ENCODE peak calls at places on chromosomes 12 and 14, in seven cellular contexts. N is OCI-LY7, Y is stomach, T is thoracic aorta, J is HCT116, I is keratinocyte, M is pancreas. A is an unnamed sample.

GRCh38 chr12:80912906-80913769 is 24.6 kb downstream of the LIN7A start:
- DNase-seq in M (no peak), N (no peak), Y (no peak), I (no peak), T (no peak), J (no peak), A (no peak)

GRCh38 chr12:111437816-111438454 is 32.2 kb downstream of the SH2B3 start:
- DNase-seq in J (no peak), N (no peak), T (no peak), M (no peak), Y (no peak), I (peak; percentile 56), A (no peak)

GRCh38 chr12:109703684-109704083 is 9.9 kb upstream of the FAM222A start:
- DNase-seq in I (no peak), Y (no peak), T (no peak), M (no peak), J (no peak), N (no peak), A (no peak)

GRCh38 chr12:50567926-50568325 is 63.1 kb downstream of the DIP2B start:
- DNase-seq in Y (no peak), N (no peak), T (no peak), M (no peak), J (no peak), I (no peak), A (no peak)

GRCh38 chr12:55724226-55724939 is 4.2 kb downstream of the RDH5 start:
- DNase-seq in M (peak; percentile 63), N (peak; percentile 78), J (no peak), Y (peak; percentile 76), I (no peak), T (no peak), A (peak; percentile 77)

GRCh38 chr12:94832780-94833760 is 170.4 kb downstream of the NDUFA12 start:
- DNase-seq in T (no peak), J (no peak), Y (no peak), N (no peak), M (no peak), I (no peak), A (no peak)

GRCh38 chr14:98769326-98769725 is 502.7 kb downstream of the BCL11B start:
- DNase-seq in N (no peak), Y (no peak), M (no peak), J (no peak), T (no peak), I (no peak), A (no peak)

GRCh38 chr12:51907864-51908425 is 641 bp downstream of the ACVRL1 start:
- DNase-seq in J (no peak), M (no peak), T (no peak), I (no peak), Y (no peak), N (no peak), A (no peak)

GRCh38 chr14:72457641-72458040 is 436.3 kb downstream of the DPF3 start:
- DNase-seq in J (no peak), I (no peak), M (no peak), N (no peak), T (no peak), Y (no peak), A (no peak)

GRCh38 chr14:69059658-69060648 is 80.9 kb upstream of the ACTN1 start:
- DNase-seq in Y (no peak), T (no peak), N (no peak), M (no peak), J (no peak), I (no peak), A (no peak)

GRCh38 chr14:103151270-103151933 is 28.1 kb downstream of the TNFAIP2 start:
- DNase-seq in M (no peak), I (no peak), Y (no peak), N (no peak), T (no peak), J (no peak), A (no peak)

GRCh38 chr12:87820524-87821194 is 208.5 kb downstream of the C12orf50 start:
- DNase-seq in I (peak; percentile 9), Y (no peak), M (no peak), T (no peak), N (no peak), J (peak; percentile 64), A (no peak)

GRCh38 chr12:116864371-116865160 is 16.7 kb downstream of the HRK start:
- DNase-seq in Y (no peak), N (no peak), M (no peak), J (no peak), I (no peak), T (no peak), A (no peak)

GRCh38 chr12:9252256-9252655 is 44.1 kb upstream of the PZP start:
- DNase-seq in I (no peak), M (no peak), N (no peak), T (no peak), Y (no peak), J (no peak), A (no peak)

GRCh38 chr14:93019367-93019843 is 96.3 kb downstream of the ITPK1 start:
- DNase-seq in Y (peak; percentile 69), I (no peak), T (no peak), J (no peak), N (no peak), M (no peak), A (no peak)

GRCh38 chr14:58979325-58979724 is 209.1 kb upstream of the DAAM1 start:
- DNase-seq in J (no peak), I (no peak), Y (no peak), T (no peak), M (no peak), N (no peak), A (no peak)

GRCh38 chr14:51368721-51369163 is 128.7 kb downstream of the TMX1 start:
- DNase-seq in Y (no peak), T (no peak), I (no peak), M (no peak), J (no peak), N (no peak), A (no peak)

GRCh38 chr12:31016057-31016456 is 57.6 kb upstream of the DDX11 start:
- DNase-seq in J (no peak), I (no peak), T (no peak), N (no peak), Y (no peak), M (no peak), A (no peak)

GRCh38 chr12:62190921-62191746 is 69.1 kb upstream of the USP15 start:
- DNase-seq in I (no peak), Y (no peak), J (no peak), N (no peak), M (no peak), T (no peak), A (no peak)

GRCh38 chr12:112515868-112516267 is 97.1 kb downstream of the PTPN11 start:
- DNase-seq in T (no peak), N (no peak), Y (no peak), I (no peak), M (no peak), J (no peak), A (no peak)

GRCh38 chr12:15910864-15911696 is at the start of gene DERA:
- DNase-seq in M (peak; percentile 81), J (peak; percentile 28), N (peak; percentile 63), I (no peak), Y (peak; percentile 87), T (peak; percentile 47), A (peak; percentile 51)

DNA sequence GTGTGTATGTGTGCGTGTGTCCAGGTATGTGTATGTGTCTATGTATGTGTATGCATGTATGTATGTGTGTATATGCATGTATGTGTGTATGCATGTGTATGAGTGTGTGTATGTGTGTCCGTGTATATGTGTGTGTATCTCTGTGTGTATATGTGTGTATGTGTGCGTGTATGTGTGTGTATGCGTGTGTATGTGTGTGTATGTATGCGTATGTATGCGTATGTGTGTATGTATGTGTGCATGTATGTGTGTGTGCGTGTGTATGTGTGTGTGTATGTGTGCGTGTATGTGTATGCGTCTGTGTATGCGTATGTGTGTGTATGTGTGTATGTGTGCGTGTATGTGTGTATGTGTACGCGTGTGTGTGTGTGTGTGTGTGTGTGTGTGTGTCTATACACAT is 31.6 kb downstream of the CHST11 start:
- DNase-seq in N (no peak), Y (no peak), J (no peak), T (no peak), I (no peak), M (no peak), A (no peak)
- H3K36me3 ChIP-seq in N (peaks cover 5% of the 10 kb centered on the region), Y (no peaks in the 10 kb centered on the region), J (no peaks in the 10 kb centered on the region), T (no peaks in the 10 kb centered on the region), I (peaks cover 2% of the 10 kb centered on the region), M (no peaks in the 10 kb centered on the region), A (no peaks in the 10 kb centered on the region)

DNA sequence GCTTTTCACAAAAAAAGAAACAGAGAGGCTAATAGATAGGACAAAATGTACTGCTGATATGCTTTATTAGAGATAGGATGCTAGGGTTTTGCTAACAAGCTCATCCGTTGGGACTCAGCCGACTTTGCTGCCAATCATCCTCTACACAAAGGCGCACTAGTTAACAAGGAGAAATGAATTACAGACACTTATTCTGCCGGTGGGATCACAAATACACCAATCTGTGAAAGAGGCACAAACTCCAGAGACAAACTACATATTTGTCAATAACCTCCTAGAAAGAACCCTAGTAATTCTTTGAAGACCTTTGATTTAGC is 285.4 kb upstream of the G2E3 start:
- DNase-seq in M (no peak), I (no peak), T (no peak), N (no peak), J (no peak), Y (no peak), A (no peak)
- H3K36me3 ChIP-seq in M (no peaks in the 10 kb centered on the region), I (no peaks in the 10 kb centered on the region), T (no peaks in the 10 kb centered on the region), N (no peaks in the 10 kb centered on the region), J (no peaks in the 10 kb centered on the region), Y (no peaks in the 10 kb centered on the region), A (no peaks in the 10 kb centered on the region)

DNA sequence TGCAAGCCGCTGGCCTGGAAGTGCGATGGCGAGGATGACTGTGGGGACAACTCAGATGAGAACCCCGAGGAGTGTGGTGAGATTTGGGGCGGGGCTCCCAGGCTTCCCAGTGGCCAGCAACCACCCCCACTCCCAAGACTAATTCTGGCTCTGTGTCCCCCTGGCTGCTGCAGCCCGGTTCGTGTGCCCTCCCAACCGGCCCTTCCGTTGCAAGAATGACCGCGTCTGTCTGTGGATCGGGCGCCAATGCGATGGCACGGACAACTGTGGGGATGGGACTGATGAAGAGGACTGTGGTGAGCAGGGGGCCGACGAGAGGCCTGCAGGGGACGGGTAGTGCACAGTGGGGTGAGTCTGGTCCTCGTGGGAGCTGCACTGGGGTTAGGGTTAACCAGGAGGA is 12.1 kb upstream of the NXPH4 start:
- DNase-seq in M (no peak), T (no peak), J (no peak), I (no peak), Y (no peak), N (no peak), A (no peak)
- H3K36me3 ChIP-seq in M (no peaks in the 10 kb centered on the region), T (peaks cover 95% of the 10 kb centered on the region), J (no peaks in the 10 kb centered on the region), I (peaks cover 26% of the 10 kb centered on the region), Y (peaks cover 98% of the 10 kb centered on the region), N (no peaks in the 10 kb centered on the region), A (no peaks in the 10 kb centered on the region)

DNA sequence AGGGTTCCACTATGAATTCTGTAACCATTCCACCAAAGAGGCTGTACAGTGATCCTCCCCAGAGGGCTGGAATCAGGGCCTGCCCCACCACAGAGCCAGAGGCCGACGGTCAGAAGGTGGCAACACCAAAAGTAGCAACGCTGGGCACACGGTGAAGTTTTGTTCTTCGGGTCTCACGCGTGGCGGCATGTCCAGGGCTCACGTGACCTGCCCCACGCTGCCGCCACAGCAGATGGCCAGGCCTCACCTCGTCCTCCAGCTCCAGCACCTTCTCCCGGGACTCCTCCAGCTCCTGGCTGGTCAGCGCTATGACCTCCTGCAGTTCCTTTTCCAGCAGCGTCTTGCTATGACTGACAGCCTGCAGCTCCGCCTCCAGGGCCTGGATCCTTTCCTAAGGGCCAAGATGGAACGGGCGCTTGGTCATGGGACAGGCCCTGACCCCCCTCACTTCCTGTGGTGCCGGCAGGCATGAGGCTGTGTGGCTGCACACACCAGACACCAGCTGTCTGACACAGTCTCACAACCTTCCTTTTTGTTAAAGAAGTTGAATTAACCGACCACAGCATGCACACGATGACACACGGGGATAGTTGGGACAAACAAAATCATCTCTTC is 22.4 kb upstream of the ANKLE2 start:
- DNase-seq in Y (no peak), J (no peak), N (no peak), M (no peak), I (no peak), T (no peak), A (no peak)
- H3K36me3 ChIP-seq in Y (peaks cover 100% of the 10 kb centered on the region), J (peaks cover 7% of the 10 kb centered on the region), N (peaks cover 86% of the 10 kb centered on the region), M (peaks cover 72% of the 10 kb centered on the region), I (peaks cover 58% of the 10 kb centered on the region), T (peaks cover 81% of the 10 kb centered on the region), A (peaks cover 21% of the 10 kb centered on the region)